ENCODE peak calls at places on chromosomes 4 and X, in five cellular contexts. One of them, this sample, is unnamed.

GRCh38 chrX:67692246-67692645 is 148.4 kb downstream of the AR start:
- DNase-seq in GDM1: no peak
- DNase-seq in SJSA1: peak
- DNase-seq in GM13977: no peak
- DNase-seq in GM10248: no peak
- DNase-seq in this sample: no peak

GRCh38 chr4:72984351-72984750 is 85.2 kb downstream of the COX18 start:
- DNase-seq in SJSA1: no peak
- DNase-seq in GM13977: no peak
- DNase-seq in GM10248: no peak
- DNase-seq in GDM1: no peak
- DNase-seq in this sample: no peak

GRCh38 chr4:79611026-79611425 is 203.0 kb upstream of the GK2 start:
- DNase-seq in GM10248: no peak
- DNase-seq in GDM1: no peak
- DNase-seq in GM13977: no peak
- DNase-seq in SJSA1: no peak
- DNase-seq in this sample: no peak

GRCh38 chr4:53705151-53705764 is 114.0 kb upstream of the LNX1 start:
- DNase-seq in SJSA1: no peak
- DNase-seq in GM10248: no peak
- DNase-seq in GDM1: no peak
- DNase-seq in GM13977: no peak
- DNase-seq in this sample: no peak

GRCh38 chr4:7608043-7608442 is 173.3 kb upstream of the PSAPL1 start:
- DNase-seq in GM10248: no peak
- DNase-seq in GDM1: no peak
- DNase-seq in SJSA1: no peak
- DNase-seq in GM13977: no peak
- DNase-seq in this sample: no peak

GRCh38 chr4:125045311-125045710 is 269.4 kb upstream of the FAT4 start:
- DNase-seq in SJSA1: no peak
- DNase-seq in GM10248: no peak
- DNase-seq in GM13977: no peak
- DNase-seq in GDM1: no peak
- DNase-seq in this sample: no peak

GRCh38 chr4:5789141-5789540 is 78.1 kb downstream of the EVC start:
- DNase-seq in SJSA1: no peak
- DNase-seq in GM13977: no peak
- DNase-seq in GDM1: no peak
- DNase-seq in GM10248: no peak
- DNase-seq in this sample: no peak

GRCh38 chr4:10569491-10569890 is 112.3 kb upstream of the ZNF518B start:
- DNase-seq in GDM1: no peak
- DNase-seq in GM10248: no peak
- DNase-seq in GM13977: no peak
- DNase-seq in SJSA1: no peak
- DNase-seq in this sample: no peak

GRCh38 chr4:89610236-89610635 is 226.7 kb downstream of the SNCA start:
- DNase-seq in SJSA1: no peak
- DNase-seq in GDM1: no peak
- DNase-seq in GM13977: no peak
- DNase-seq in GM10248: no peak
- DNase-seq in this sample: no peak

GRCh38 chrX:36364262-36364661 is 444.7 kb downstream of the CFAP47 start:
- DNase-seq in GDM1: no peak
- DNase-seq in GM10248: no peak
- DNase-seq in GM13977: no peak
- DNase-seq in SJSA1: no peak
- DNase-seq in this sample: no peak

GRCh38 chr4:102501176-102501634 is at the start of gene NFKB1:
- DNase-seq in GM10248: peak
- DNase-seq in SJSA1: peak
- DNase-seq in GM13977: peak
- DNase-seq in GDM1: peak
- DNase-seq in this sample: peak

GRCh38 chrX:85114776-85115175 is 111.1 kb downstream of the APOOL start:
- DNase-seq in GDM1: no peak
- DNase-seq in SJSA1: no peak
- DNase-seq in GM13977: no peak
- DNase-seq in GM10248: no peak
- DNase-seq in this sample: no peak

GRCh38 chr4:103002551-103002950 is 17.0 kb downstream of the SLC9B1 start:
- DNase-seq in GM13977: no peak
- DNase-seq in GM10248: no peak
- DNase-seq in SJSA1: no peak
- DNase-seq in GDM1: no peak
- DNase-seq in this sample: no peak

GRCh38 chr4:123342498-123342897 is 54.1 kb upstream of the SPRY1 start:
- DNase-seq in GDM1: no peak
- DNase-seq in GM13977: no peak
- DNase-seq in GM10248: no peak
- DNase-seq in SJSA1: no peak
- DNase-seq in this sample: no peak

GRCh38 chr4:183783933-183784622 is 121.0 kb upstream of the STOX2 start:
- DNase-seq in GM10248: no peak
- DNase-seq in SJSA1: no peak
- DNase-seq in GDM1: no peak
- DNase-seq in GM13977: no peak
- DNase-seq in this sample: peak

GRCh38 chr4:176193898-176194297 is 1.5 kb downstream of the SPATA4 start:
- DNase-seq in SJSA1: peak
- DNase-seq in GM10248: no peak
- DNase-seq in GDM1: no peak
- DNase-seq in GM13977: no peak
- DNase-seq in this sample: no peak

GRCh38 chrX:139081965-139082364 is 370.4 kb upstream of the FGF13 start:
- DNase-seq in GDM1: no peak
- DNase-seq in GM10248: no peak
- DNase-seq in SJSA1: no peak
- DNase-seq in GM13977: no peak
- DNase-seq in this sample: no peak

GRCh38 chr4:118335316-118335715 is 17.5 kb downstream of the PRSS12 start:
- DNase-seq in GDM1: no peak
- DNase-seq in GM13977: no peak
- DNase-seq in GM10248: no peak
- DNase-seq in SJSA1: no peak
- DNase-seq in this sample: no peak

GRCh38 chrX:103687073-103687695 is 685 bp upstream of the MORF4L2 start:
- DNase-seq in GM10248: peak
- DNase-seq in GDM1: peak
- DNase-seq in SJSA1: peak
- DNase-seq in GM13977: peak
- DNase-seq in this sample: peak

GRCh38 chr4:87884976-87885574 is 52.3 kb downstream of the MEPE start:
- DNase-seq in GDM1: no peak
- DNase-seq in SJSA1: no peak
- DNase-seq in GM10248: no peak
- DNase-seq in GM13977: no peak
- DNase-seq in this sample: no peak

This sample was measured in right atrium auricular region.